ENCODE peak calls at places on chromosomes 6 and 20, in ten cellular contexts. O is HEK293T, M is natural killer cell, S is neural crest cell, R is caudate nucleus, N is DMS79, H is NCI-H1105 treated with DMSO at 0.1 percent for 48 hours, V is Karpas-422, C is HFF-Myc, B is H54. Z is an unnamed sample.

GRCh38 chr6:28737750-28738395 is 185.9 kb downstream of the TRIM27 start:
- DNase-seq in C (no peak), N (no peak), O (no peak), B (no peak), R (no peak), S (no peak), M (no peak), V (no peak), H (no peak), Z (no peak)

GRCh38 chr6:32181148-32181702 is 2.8 kb downstream of the AGER start:
- DNase-seq in N (no peak), B (no peak), S (no peak), C (no peak), M (no peak), R (no peak), O (no peak), V (no peak), H (no peak), Z (no peak)

GRCh38 chr6:106110167-106110826 is 24.2 kb downstream of the PRDM1 start:
- DNase-seq in M (no peak), B (no peak), N (peak), H (peak), C (no peak), O (no peak), R (no peak), V (no peak), S (no peak), Z (no peak)

GRCh38 chr6:1596088-1596852 is 13.4 kb upstream of the FOXC1 start:
- DNase-seq in V (peak), O (peak), M (peak), B (no peak), H (peak), R (peak), S (peak), N (peak), C (no peak), Z (no peak)

GRCh38 chr6:169140986-169141495 is 112.6 kb downstream of the THBS2 start:
- DNase-seq in H (no peak), B (no peak), S (no peak), R (no peak), V (no peak), M (no peak), O (no peak), C (no peak), N (no peak), Z (no peak)

GRCh38 chr20:60877071-60877470 is 375.0 kb upstream of the CDH4 start:
- DNase-seq in H (no peak), O (no peak), M (no peak), C (no peak), B (no peak), V (no peak), R (no peak), S (no peak), N (no peak), Z (no peak)

GRCh38 chr6:157061770-157062594 is 261.3 kb downstream of the TMEM242 start:
- DNase-seq in V (no peak), O (no peak), B (no peak), S (no peak), C (no peak), R (no peak), N (no peak), H (no peak), M (no peak), Z (no peak)

GRCh38 chr6:158536891-158537798 is 22.7 kb upstream of the TMEM181 start:
- DNase-seq in B (peak), V (no peak), H (peak), S (peak), N (no peak), O (peak), R (peak), M (no peak), C (no peak), Z (no peak)